ENCODE peak calls at places on chromosomes 12 and 14, in four cellular contexts. One of them, this sample, is unnamed.

GRCh38 chr12:6083606-6084005 is 40.9 kb downstream of the VWF start:
- DNase-seq in cerebellar cortex: no peak
- DNase-seq in dorsolateral prefrontal cortex: no peak
- DNase-seq in kidney tubule cell: no peak
- DNase-seq in this sample: no peak

GRCh38 chr14:102363182-102363952 is 626 bp downstream of the TECPR2 start:
- DNase-seq in cerebellar cortex: peak
- DNase-seq in dorsolateral prefrontal cortex: peak
- DNase-seq in kidney tubule cell: peak
- DNase-seq in this sample: no peak

GRCh38 chr14:39339003-39339402 is 93.2 kb downstream of the FBXO33 start:
- DNase-seq in cerebellar cortex: no peak
- DNase-seq in dorsolateral prefrontal cortex: no peak
- DNase-seq in kidney tubule cell: peak
- DNase-seq in this sample: no peak

GRCh38 chr14:95255487-95255886 is 64.2 kb downstream of the CLMN start:
- DNase-seq in cerebellar cortex: no peak
- DNase-seq in dorsolateral prefrontal cortex: no peak
- DNase-seq in kidney tubule cell: peak
- DNase-seq in this sample: peak

GRCh38 chr12:53279888-53280498 is 11.9 kb downstream of the ESPL1 start:
- DNase-seq in cerebellar cortex: no peak
- DNase-seq in dorsolateral prefrontal cortex: no peak
- DNase-seq in kidney tubule cell: no peak
- DNase-seq in this sample: no peak

GRCh38 chr14:82075566-82075965 is 541.9 kb upstream of the SEL1L start:
- DNase-seq in cerebellar cortex: no peak
- DNase-seq in dorsolateral prefrontal cortex: no peak
- DNase-seq in kidney tubule cell: peak
- DNase-seq in this sample: peak

GRCh38 chr12:16076553-16076952 is 165.4 kb downstream of the DERA start:
- DNase-seq in cerebellar cortex: peak
- DNase-seq in dorsolateral prefrontal cortex: no peak
- DNase-seq in kidney tubule cell: peak
- DNase-seq in this sample: peak

GRCh38 chr14:33728010-33728498 is 222.8 kb downstream of the EGLN3 start:
- DNase-seq in cerebellar cortex: no peak
- DNase-seq in dorsolateral prefrontal cortex: no peak
- DNase-seq in kidney tubule cell: peak
- DNase-seq in this sample: peak

GRCh38 chr14:99838555-99839193 is 45.5 kb downstream of the EML1 start:
- DNase-seq in cerebellar cortex: no peak
- DNase-seq in dorsolateral prefrontal cortex: no peak
- DNase-seq in kidney tubule cell: peak
- DNase-seq in this sample: no peak

GRCh38 chr14:78508023-78508422 is 337.9 kb downstream of the NRXN3 start:
- DNase-seq in cerebellar cortex: no peak
- DNase-seq in dorsolateral prefrontal cortex: no peak
- DNase-seq in kidney tubule cell: no peak
- DNase-seq in this sample: no peak

GRCh38 chr14:91390165-91390778 is 27.3 kb downstream of the CCDC88C start:
- DNase-seq in cerebellar cortex: no peak
- DNase-seq in dorsolateral prefrontal cortex: no peak
- DNase-seq in kidney tubule cell: peak
- DNase-seq in this sample: no peak

GRCh38 chr12:86748874-86749273 is 492.7 kb upstream of the MGAT4C start:
- DNase-seq in cerebellar cortex: no peak
- DNase-seq in dorsolateral prefrontal cortex: no peak
- DNase-seq in kidney tubule cell: no peak
- DNase-seq in this sample: no peak

GRCh38 chr12:56261503-56262230 is 3.5 kb upstream of the ANKRD52 start:
- DNase-seq in cerebellar cortex: no peak
- DNase-seq in dorsolateral prefrontal cortex: no peak
- DNase-seq in kidney tubule cell: peak
- DNase-seq in this sample: peak

GRCh38 chr12:109764776-109765492 is 51.3 kb downstream of the FAM222A start:
- DNase-seq in cerebellar cortex: no peak
- DNase-seq in dorsolateral prefrontal cortex: no peak
- DNase-seq in kidney tubule cell: no peak
- DNase-seq in this sample: no peak

GRCh38 chr14:94174622-94175402 is 690 bp downstream of the PPP4R4 start:
- DNase-seq in cerebellar cortex: peak
- DNase-seq in dorsolateral prefrontal cortex: no peak
- DNase-seq in kidney tubule cell: no peak
- DNase-seq in this sample: no peak

GRCh38 chr12:95173392-95174251 is 43.6 kb downstream of the FGD6 start:
- DNase-seq in cerebellar cortex: peak
- DNase-seq in dorsolateral prefrontal cortex: peak
- DNase-seq in kidney tubule cell: peak
- DNase-seq in this sample: peak

GRCh38 chr12:116595186-116595585 is 36.0 kb downstream of the MAP1LC3B2 start:
- DNase-seq in cerebellar cortex: no peak
- DNase-seq in dorsolateral prefrontal cortex: peak
- DNase-seq in kidney tubule cell: no peak
- DNase-seq in this sample: no peak

GRCh38 chr12:6547987-6548386 is 7.9 kb downstream of the IFFO1 start:
- DNase-seq in cerebellar cortex: no peak
- DNase-seq in dorsolateral prefrontal cortex: no peak
- DNase-seq in kidney tubule cell: peak
- DNase-seq in this sample: peak

GRCh38 chr12:69239922-69240624 is 704 bp downstream of the CPSF6 start:
- DNase-seq in cerebellar cortex: peak
- DNase-seq in dorsolateral prefrontal cortex: peak
- DNase-seq in kidney tubule cell: peak
- DNase-seq in this sample: peak

GRCh38 chr12:27081668-27082091 is 698 bp downstream of the C12orf71 start:
- DNase-seq in cerebellar cortex: no peak
- DNase-seq in dorsolateral prefrontal cortex: no peak
- DNase-seq in kidney tubule cell: no peak
- DNase-seq in this sample: no peak

GRCh38 chr14:75184447-75184846 is 8.0 kb upstream of the TMED10 start:
- DNase-seq in cerebellar cortex: no peak
- DNase-seq in dorsolateral prefrontal cortex: no peak
- DNase-seq in kidney tubule cell: no peak
- DNase-seq in this sample: no peak

GRCh38 chr14:105448706-105449111 is 25.9 kb upstream of the CRIP2 start:
- DNase-seq in cerebellar cortex: peak
- DNase-seq in dorsolateral prefrontal cortex: peak
- DNase-seq in kidney tubule cell: peak
- DNase-seq in this sample: no peak

GRCh38 chr12:67457136-67457535 is 188.0 kb downstream of the CAND1 start:
- DNase-seq in cerebellar cortex: no peak
- DNase-seq in dorsolateral prefrontal cortex: no peak
- DNase-seq in kidney tubule cell: no peak
- DNase-seq in this sample: no peak

GRCh38 chr14:93648440-93649168 is 139.7 kb downstream of the PRIMA1 start:
- DNase-seq in cerebellar cortex: peak
- DNase-seq in dorsolateral prefrontal cortex: peak
- DNase-seq in kidney tubule cell: peak
- DNase-seq in this sample: no peak

This sample was measured in Caki2.